ENCODE peak calls at places on chromosomes 2 and 18, in seven cellular contexts. D is tibial artery; X is astrocyte of the spinal cord; U is activated CD8-positive, alpha-beta memory T cell treated with anti-CD3 and anti-CD28 coated beads for 1 hour; M is HTR-8/SVneo; J is neuronal stem cell; N is fibroblast of the aortic adventitia. T is an unnamed sample.
A peak's percentile ranks its signal among the peaks of the same experiment; 100 is the strongest.

GRCh38 chr2:159614534-159615186 is 1.7 kb downstream of the BAZ2B start:
- DNase-seq in D (no peak), U (no peak), M (no peak), X (no peak), J (no peak), N (peak; percentile 80), T (no peak)

GRCh38 chr2:121722479-121722878 is 14.2 kb downstream of the NIFK start:
- DNase-seq in X (peak; percentile 61), N (peak; percentile 62), M (no peak), U (no peak), J (no peak), D (no peak), T (peak; percentile 52)

GRCh38 chr2:29487967-29488550 is 372.8 kb downstream of the CLIP4 start:
- DNase-seq in U (no peak), J (no peak), X (no peak), N (no peak), D (no peak), M (no peak), T (no peak)

GRCh38 chr18:37251679-37252078 is 313.9 kb downstream of the CELF4 start:
- DNase-seq in N (no peak), D (no peak), J (no peak), U (no peak), M (no peak), X (no peak), T (no peak)

GRCh38 chr2:46887028-46887885 is 28.3 kb downstream of the MCFD2 start:
- DNase-seq in N (no peak), J (no peak), U (no peak), D (no peak), M (peak; percentile 57), X (peak; percentile 54), T (no peak)

GRCh38 chr2:151410485-151410833 is 757 bp downstream of the RIF1 start:
- DNase-seq in D (peak; percentile 28), N (no peak), X (no peak), U (no peak), J (peak; percentile 31), M (peak; percentile 31), T (peak; percentile 9)

GRCh38 chr2:46915281-46915810 is at the start of gene MCFD2:
- DNase-seq in M (peak; percentile 35), J (no peak), N (no peak), D (peak; percentile 47), X (no peak), U (no peak), T (peak; percentile 32)

GRCh38 chr18:50654658-50655550 is 95.0 kb downstream of the MAPK4 start:
- DNase-seq in N (no peak), D (no peak), X (no peak), M (no peak), J (no peak), U (no peak), T (no peak)

GRCh38 chr18:36419188-36419912 is 121.8 kb downstream of the FHOD3 start:
- DNase-seq in M (no peak), N (no peak), D (no peak), X (no peak), U (no peak), J (no peak), T (no peak)

GRCh38 chr2:16090650-16091575 is 150.6 kb downstream of the MYCN start:
- DNase-seq in M (no peak), J (no peak), U (no peak), X (no peak), D (no peak), N (no peak), T (no peak)

GRCh38 chr2:29747786-29748470 is 173.5 kb downstream of the ALK start:
- DNase-seq in J (no peak), M (peak; percentile 56), N (peak; percentile 90), X (peak; percentile 96), U (no peak), D (no peak), T (peak; percentile 14)

GRCh38 chr2:85524567-85524923 is 14.4 kb upstream of the MAT2A start:
- DNase-seq in D (no peak), M (no peak), N (no peak), U (no peak), X (no peak), J (no peak), T (no peak)

GRCh38 chr2:170930132-170931109 is 1.4 kb downstream of the GORASP2 start:
- DNase-seq in J (no peak), M (peak; percentile 51), X (peak; percentile 32), D (no peak), N (peak; percentile 30), U (peak; percentile 22), T (peak; percentile 27)

GRCh38 chr2:188607501-188607900 is 315.8 kb downstream of the GULP1 start:
- DNase-seq in M (no peak), D (no peak), X (peak; percentile 61), J (no peak), N (peak; percentile 38), U (no peak), T (no peak)

GRCh38 chr2:100262555-100263320 is 59.6 kb downstream of the LONRF2 start:
- DNase-seq in M (peak; percentile 68), X (peak; percentile 59), J (peak; percentile 68), D (peak; percentile 34), U (peak; percentile 11), N (peak; percentile 68), T (peak; percentile 74)

GRCh38 chr2:225841314-225841713 is 441.8 kb downstream of the NYAP2 start:
- DNase-seq in M (no peak), U (no peak), J (no peak), D (no peak), N (peak; percentile 11), X (peak; percentile 63), T (no peak)

GRCh38 chr2:207470700-207471070 is 59.1 kb upstream of the CREB1 start:
- DNase-seq in D (no peak), X (no peak), M (no peak), U (no peak), N (no peak), J (no peak), T (no peak)

GRCh38 chr2:240933048-240933965 is 27.2 kb downstream of the CROCC2 start:
- DNase-seq in J (no peak), M (no peak), U (no peak), D (peak; percentile 13), X (no peak), N (no peak), T (no peak)

GRCh38 chr18:24212939-24213338 is 74.1 kb downstream of the CABYR start:
- DNase-seq in D (no peak), X (peak; percentile 91), J (no peak), U (no peak), M (peak; percentile 54), N (peak; percentile 72), T (peak; percentile 80)

GRCh38 chr2:96501471-96501874 is 3.7 kb downstream of the NEURL3 start:
- DNase-seq in D (no peak), M (no peak), U (no peak), J (no peak), N (no peak), X (no peak), T (no peak)

GRCh38 chr18:61992285-61992684 is 99.5 kb upstream of the RNF152 start:
- DNase-seq in X (peak; percentile 91), J (no peak), U (no peak), M (peak; percentile 13), D (no peak), N (peak; percentile 85), T (peak; percentile 90)

GRCh38 chr2:36376319-36376765 is 20.8 kb downstream of the CRIM1 start:
- DNase-seq in X (peak; percentile 66), U (no peak), M (no peak), D (peak; percentile 80), N (no peak), J (no peak), T (peak; percentile 58)

GRCh38 chr2:199455533-199456382 is 2.0 kb downstream of the SATB2 start:
- DNase-seq in N (peak; percentile 35), J (peak; percentile 65), M (no peak), X (no peak), D (no peak), U (no peak), T (no peak)

GRCh38 chr2:196977491-196977890 is 51.0 kb upstream of the PGAP1 start:
- DNase-seq in D (no peak), J (no peak), U (no peak), N (peak; percentile 70), M (no peak), X (no peak), T (peak; percentile 15)

GRCh38 chr18:8657873-8658521 is 47.4 kb upstream of the MTCL1 start:
- DNase-seq in M (peak; percentile 47), X (peak; percentile 43), N (peak; percentile 37), J (peak; percentile 23), U (no peak), D (no peak), T (peak; percentile 44)

GRCh38 chr2:239926587-239927234 is 98.4 kb downstream of the NDUFA10 start:
- DNase-seq in X (no peak), J (no peak), D (no peak), U (no peak), M (no peak), N (no peak), T (no peak)

T was measured in fibroblast of pulmonary artery.